ENCODE peak calls at places on chromosomes 12 and 14, in six cellular contexts. E, U, T, J, M and Y are unnamed samples.

GRCh38 chr12:22588817-22589216 is 36.2 kb upstream of the ETNK1 start:
- DNase-seq in E (no peak), U (no peak), T (peak), J (no peak), M (no peak), Y (no peak)

GRCh38 chr12:51777973-51778372 is 70.5 kb downstream of the FIGNL2 start:
- DNase-seq in E (no peak), U (no peak), T (no peak), J (no peak), M (no peak), Y (no peak)

GRCh38 chr12:45893240-45893639 is 97.1 kb downstream of the SCAF11 start:
- DNase-seq in E (peak), U (peak), T (peak), J (peak), M (no peak), Y (no peak)

GRCh38 chr14:41201721-41202120 is 405.0 kb upstream of the LRFN5 start:
- DNase-seq in E (no peak), U (no peak), T (no peak), J (no peak), M (no peak), Y (no peak)

GRCh38 chr12:108457006-108457733 is 57.9 kb upstream of the FICD start:
- DNase-seq in E (peak), U (peak), T (peak), J (peak), M (peak), Y (no peak)

GRCh38 chr14:34199585-34199984 is 248.7 kb upstream of the EGLN3 start:
- DNase-seq in E (no peak), U (no peak), T (peak), J (peak), M (no peak), Y (no peak)

GRCh38 chr12:25839470-25839869 is 119.0 kb upstream of the RASSF8 start:
- DNase-seq in E (no peak), U (no peak), T (peak), J (peak), M (no peak), Y (no peak)

GRCh38 chr14:95046711-95047681 is 110.3 kb downstream of the DICER1 start:
- DNase-seq in E (no peak), U (no peak), T (no peak), J (peak), M (no peak), Y (no peak)

GRCh38 chr12:13049816-13050215 is 5.6 kb downstream of the FAM234B start:
- DNase-seq in E (peak), U (no peak), T (no peak), J (peak), M (no peak), Y (no peak)

GRCh38 chr14:96088911-96089310 is 49.7 kb downstream of the C14orf132 start:
- DNase-seq in E (no peak), U (no peak), T (no peak), J (no peak), M (no peak), Y (no peak)

GRCh38 chr14:104144911-104145825 is 6.8 kb downstream of the KIF26A start:
- DNase-seq in E (no peak), U (no peak), T (no peak), J (no peak), M (no peak), Y (no peak)

GRCh38 chr12:55718020-55718419 is 2.2 kb upstream of the RDH5 start:
- DNase-seq in E (peak), U (peak), T (no peak), J (no peak), M (no peak), Y (no peak)

GRCh38 chr12:117470804-117471203 is 109.4 kb upstream of the NOS1 start:
- DNase-seq in E (peak), U (no peak), T (no peak), J (no peak), M (peak), Y (no peak)

GRCh38 chr12:79454338-79454777 is 236.4 kb downstream of the PAWR start:
- DNase-seq in E (no peak), U (no peak), T (peak), J (peak), M (no peak), Y (no peak)

GRCh38 chr12:122327494-122328385 is 61.4 kb upstream of the VPS33A start:
- DNase-seq in E (no peak), U (no peak), T (no peak), J (no peak), M (no peak), Y (no peak)

GRCh38 chr12:65170245-65170881 is 980 bp downstream of the LEMD3 start:
- DNase-seq in E (peak), U (peak), T (peak), J (peak), M (peak), Y (no peak)

GRCh38 chr12:19846561-19846960 is 407.3 kb downstream of the AEBP2 start:
- DNase-seq in E (no peak), U (no peak), T (peak), J (peak), M (no peak), Y (no peak)

GRCh38 chr14:37197421-37198272 is at the start of gene MIPOL1:
- DNase-seq in E (peak), U (peak), T (peak), J (peak), M (no peak), Y (no peak)

GRCh38 chr14:37196604-37197420 is 925 bp upstream of the MIPOL1 start:
- DNase-seq in E (no peak), U (no peak), T (peak), J (no peak), M (no peak), Y (no peak)

GRCh38 chr14:37195327-37195726 is 2.4 kb upstream of the MIPOL1 start:
- DNase-seq in E (no peak), U (no peak), T (peak), J (peak), M (no peak), Y (no peak)

GRCh38 chr14:37198907-37199306 is 1.2 kb downstream of the MIPOL1 start:
- DNase-seq in E (no peak), U (no peak), T (no peak), J (no peak), M (no peak), Y (no peak)

DNA sequence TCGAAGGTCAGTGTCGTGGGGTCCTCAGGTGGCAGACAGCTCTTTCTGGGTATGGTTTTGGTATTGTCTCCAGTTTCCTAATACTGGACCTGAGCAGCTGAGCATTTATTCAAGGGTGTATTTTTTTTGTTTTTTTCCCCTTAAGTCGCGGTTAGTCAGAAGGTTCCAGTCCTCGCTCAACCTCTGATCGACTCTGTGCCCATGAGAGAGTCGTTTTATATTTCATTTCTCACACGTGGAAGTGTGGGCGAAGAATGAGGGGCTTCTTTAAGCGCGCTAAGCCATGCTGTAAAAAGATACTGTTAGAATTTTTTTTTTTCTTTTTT is 499 bp downstream of the MIPOL1 start:
- DNase-seq in E (no peak), U (no peak), T (no peak), J (no peak), M (no peak), Y (no peak)
- H2AFZ ChIP-seq in E (peak), U (peak), T (peak), J (peak), M (no peak), Y (peak)

GRCh38 chr14:74568896-74569295 is 43.1 kb downstream of the LTBP2 start:
- DNase-seq in E (no peak), U (no peak), T (peak), J (no peak), M (no peak), Y (no peak)
- H3K4me2 ChIP-seq in E (no peak), U (no peak), T (peak), J (no peak), M (no peak), Y (peak)

DNA sequence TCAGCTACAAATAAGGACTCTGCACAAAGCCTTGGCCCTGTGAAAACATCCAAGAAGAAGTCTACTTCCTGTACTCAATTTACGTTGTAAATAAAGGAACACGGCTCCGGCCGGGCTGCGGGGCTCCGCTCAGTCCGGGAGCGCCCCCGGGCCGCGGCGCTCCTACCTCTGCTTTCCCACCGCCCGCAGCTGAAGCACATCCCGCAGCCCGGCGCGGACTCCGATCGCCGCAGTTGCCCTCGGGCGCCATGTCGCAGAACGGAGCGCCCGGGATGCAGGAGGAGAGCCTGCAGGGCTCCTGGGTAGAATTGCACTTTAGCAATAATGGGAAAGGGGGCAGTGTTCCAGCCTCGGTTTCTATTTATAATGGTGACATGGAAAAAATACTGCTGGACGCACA is 502.3 kb upstream of the FOXG1 start:
- DNase-seq in E (no peak), U (no peak), T (no peak), J (no peak), M (no peak), Y (no peak)
- TF ChIP-seq CTCF in E (no peak), U (no peak), T (no peak), J (no peak), M (no peak), Y (no peak)

GRCh38 chr12:109446-109845 is 42.9 kb downstream of the IQSEC3 start:
- DNase-seq in E (no peak), U (no peak), T (no peak), J (no peak), M (no peak), Y (no peak)
- H2AFZ ChIP-seq in E (peak), U (peak), T (no peak), J (no peak), M (peak), Y (no peak)

GRCh38 chr12:6550294-6551062 is 5.4 kb downstream of the IFFO1 start:
- DNase-seq in E (no peak), U (no peak), T (no peak), J (no peak), M (no peak), Y (no peak)

GRCh38 chr12:6551063-6551461 is 4.8 kb downstream of the IFFO1 start:
- DNase-seq in E (no peak), U (no peak), T (no peak), J (no peak), M (no peak), Y (no peak)

GRCh38 chr12:6547987-6548386 is 7.9 kb downstream of the IFFO1 start:
- DNase-seq in E (no peak), U (no peak), T (peak), J (peak), M (no peak), Y (no peak)

GRCh38 chr12:6548556-6549378 is 7.1 kb downstream of the IFFO1 start:
- DNase-seq in E (no peak), U (no peak), T (no peak), J (peak), M (no peak), Y (no peak)

DNA sequence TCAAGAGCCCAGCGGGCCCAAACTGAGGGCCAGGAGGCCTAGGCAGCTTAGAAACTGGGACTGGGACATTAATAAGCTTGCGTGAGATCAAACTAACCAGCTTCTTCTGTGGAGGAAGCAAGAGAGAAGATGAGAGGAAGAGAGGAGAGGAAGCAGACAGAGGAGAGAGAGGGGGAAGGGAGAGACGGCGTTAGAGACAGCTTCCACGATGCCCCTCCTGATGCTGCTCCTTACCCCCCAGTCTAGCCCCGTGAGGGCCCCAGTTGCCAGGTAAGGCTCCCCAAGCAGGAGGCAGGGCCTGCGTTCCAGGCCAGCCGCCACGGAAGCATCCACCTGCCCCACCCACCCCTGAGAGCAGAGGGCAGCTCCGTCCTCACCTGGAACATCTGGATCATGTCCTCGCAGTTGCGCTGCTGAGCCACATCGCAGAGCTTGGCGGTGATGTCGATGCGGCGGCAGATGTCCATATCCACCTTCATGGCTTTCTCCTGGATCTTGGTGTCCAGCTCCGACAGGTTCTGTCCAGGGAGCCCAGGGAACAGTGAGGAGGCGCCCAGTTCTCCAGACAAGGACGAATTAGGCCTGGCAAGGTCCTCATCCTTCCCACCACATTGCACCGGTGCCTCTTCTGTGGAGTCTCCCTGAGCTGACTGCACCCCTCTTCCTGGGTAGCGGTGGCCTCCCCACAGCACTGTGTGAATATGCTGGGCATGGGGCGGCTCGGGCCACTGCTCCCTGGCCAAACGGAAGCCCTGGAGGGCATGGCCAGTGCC is 6.3 kb downstream of the IFFO1 start:
- DNase-seq in E (no peak), U (no peak), T (no peak), J (no peak), M (no peak), Y (no peak)
- H3K4me2 ChIP-seq in E (no peak), U (no peak), T (no peak), J (peak), M (no peak), Y (no peak)

DNA sequence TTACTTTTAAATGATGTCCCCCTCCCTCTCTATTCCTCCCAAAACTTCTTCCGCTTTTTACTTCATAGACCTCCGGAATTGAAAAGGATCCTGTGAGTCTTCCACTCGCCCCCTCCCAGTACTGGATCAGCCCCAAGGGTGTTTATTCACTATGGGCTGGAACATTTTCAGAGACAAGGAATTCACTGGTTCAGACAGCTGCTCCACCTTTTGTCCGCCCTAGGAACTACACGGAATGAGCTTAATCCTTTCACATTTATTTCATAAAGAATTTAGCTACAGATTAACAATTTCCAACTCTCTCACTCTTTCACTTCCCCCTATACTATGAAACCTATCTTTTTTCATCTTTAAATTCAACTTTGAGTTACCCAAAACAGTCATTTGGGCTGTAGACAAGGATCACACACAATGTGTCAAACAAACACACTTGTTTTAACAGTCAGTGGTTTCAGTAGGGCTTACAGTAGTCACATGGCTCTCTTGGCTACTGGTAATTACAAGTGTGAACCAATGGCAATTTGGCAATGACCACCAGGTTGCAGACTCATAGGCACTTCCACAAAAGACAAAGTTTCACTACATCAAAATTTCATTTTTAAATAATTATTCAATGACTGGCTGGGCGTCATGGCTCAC is 20.6 kb downstream of the CNIH1 start:
- DNase-seq in E (peak), U (peak), T (peak), J (peak), M (peak), Y (no peak)
- TF ChIP-seq CTCF in E (peak), U (peak), T (peak), J (peak), M (peak), Y (peak)

DNA sequence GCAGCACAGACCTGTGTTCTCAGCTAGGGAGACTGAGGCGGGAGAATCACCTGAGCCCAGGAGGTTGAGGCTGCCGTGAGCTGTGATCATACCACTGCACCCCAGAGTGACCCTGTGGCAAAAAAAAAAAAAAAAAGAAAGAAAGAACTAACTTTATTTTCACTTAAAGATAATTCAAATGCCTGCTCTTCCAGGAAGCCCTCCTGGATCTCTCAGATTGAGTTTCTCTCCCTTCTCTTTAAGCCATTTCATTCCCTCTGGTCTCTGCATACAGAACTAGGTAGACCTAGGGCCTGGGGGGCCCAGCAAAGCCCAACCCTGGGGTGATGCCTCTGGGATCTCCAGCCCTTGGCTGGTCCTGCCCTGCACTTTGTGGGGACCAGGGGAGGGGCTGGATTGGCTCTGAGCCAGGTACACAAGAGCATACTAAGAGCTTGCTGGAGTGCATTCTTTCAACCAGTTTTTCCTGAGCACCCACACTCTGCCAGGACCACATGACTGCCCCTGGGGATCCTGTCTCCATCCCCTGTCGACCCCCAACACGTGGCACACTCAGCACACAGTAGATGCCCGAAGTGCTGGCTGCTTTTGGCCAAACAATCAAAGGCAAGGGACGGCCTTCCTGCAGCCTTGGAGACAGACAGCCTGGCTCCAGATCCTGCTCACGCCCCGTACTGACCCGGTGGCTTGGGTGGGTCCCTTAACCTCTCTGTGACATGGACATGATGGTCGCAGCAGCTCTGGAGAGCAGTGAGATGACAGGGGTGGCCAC is 52.7 kb downstream of the CYP46A1 start:
- DNase-seq in E (no peak), U (no peak), T (no peak), J (no peak), M (no peak), Y (no peak)
- H2AFZ ChIP-seq in E (no peak), U (no peak), T (peak), J (peak), M (no peak), Y (no peak)

DNA sequence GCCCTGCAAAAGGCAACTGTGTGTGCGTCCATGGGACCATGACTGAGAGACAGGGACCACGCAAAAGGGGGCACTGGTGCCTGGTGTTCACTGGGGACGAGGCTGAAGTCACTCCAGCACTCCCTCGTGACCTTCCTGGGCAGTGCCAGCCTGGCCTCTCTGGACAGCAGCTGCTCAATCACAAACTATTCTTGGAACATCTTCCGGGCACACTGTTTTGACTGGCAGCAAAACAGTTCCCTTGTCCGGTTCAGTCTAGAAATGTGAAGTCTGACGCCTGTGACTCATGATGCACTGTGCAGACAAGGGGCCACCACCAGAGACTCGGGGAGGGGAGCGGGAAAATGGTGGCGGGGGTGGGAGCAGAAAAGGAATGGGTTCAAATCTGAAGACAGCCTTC is 20.8 kb downstream of the SNRNP35 start:
- DNase-seq in E (no peak), U (no peak), T (no peak), J (peak), M (no peak), Y (no peak)
- H3K4me2 ChIP-seq in E (no peak), U (no peak), T (no peak), J (no peak), M (no peak), Y (no peak)